ENCODE peak calls at places on chromosomes 5 and 9, in seven cellular contexts. W, P, V, C, O, N and M are unnamed samples.

GRCh38 chr5:1536298-1537165 is 12.8 kb upstream of the LPCAT1 start:
- DNase-seq in W (peak; percentile 4), V (peak; percentile 58), O (peak; percentile 71), C (peak; percentile 86), N (peak; percentile 16), P (peak; percentile 78), M (peak; percentile 82)

GRCh38 chr9:115694014-115694413 is 459.6 kb upstream of the PAPPA start:
- DNase-seq in P (no peak), W (no peak), V (no peak), O (no peak), N (no peak), C (no peak), M (no peak)

GRCh38 chr5:5374034-5374715 is 48.3 kb upstream of the ICE1 start:
- DNase-seq in C (peak; percentile 8), N (no peak), W (no peak), V (no peak), O (no peak), P (no peak), M (no peak)

GRCh38 chr5:105745111-105745510 is 1925.6 kb downstream of the EFNA5 start:
- DNase-seq in O (no peak), N (no peak), P (no peak), W (no peak), C (no peak), V (no peak), M (no peak)

GRCh38 chr5:67724412-67725135 is 491.0 kb upstream of the PIK3R1 start:
- DNase-seq in O (no peak), P (no peak), N (no peak), V (no peak), W (no peak), C (no peak), M (no peak)

GRCh38 chr9:31030741-31031202 is 1353.7 kb upstream of the ACO1 start:
- DNase-seq in W (no peak), N (no peak), C (no peak), V (no peak), O (no peak), P (no peak), M (no peak)

GRCh38 chr5:45098483-45098882 is 289.7 kb downstream of the MRPS30 start:
- DNase-seq in C (no peak), V (no peak), N (no peak), P (no peak), W (no peak), O (no peak), M (no peak)

GRCh38 chr9:135914921-135915320 is 7.6 kb upstream of the CAMSAP1 start:
- DNase-seq in W (no peak), O (no peak), C (peak; percentile 46), P (no peak), V (no peak), N (no peak), M (no peak)

GRCh38 chr9:99050924-99051323 is 54.0 kb upstream of the TGFBR1 start:
- DNase-seq in V (no peak), P (no peak), C (no peak), W (no peak), O (no peak), N (no peak), M (no peak)

GRCh38 chr5:80282054-80282453 is 26.2 kb upstream of the SERINC5 start:
- DNase-seq in P (no peak), C (no peak), V (no peak), W (no peak), O (no peak), N (no peak), M (no peak)

GRCh38 chr5:134446938-134447337 is 35.3 kb upstream of the CDKN2AIPNL start:
- DNase-seq in O (no peak), P (peak; percentile 88), V (no peak), W (no peak), N (no peak), C (no peak), M (no peak)

GRCh38 chr5:150751096-150751891 is 7.5 kb downstream of the DCTN4 start:
- DNase-seq in C (no peak), V (no peak), N (no peak), P (no peak), O (no peak), W (no peak), M (no peak)

GRCh38 chr9:115142502-115143265 is 24.7 kb upstream of the TNC start:
- DNase-seq in W (no peak), C (no peak), V (no peak), O (no peak), N (no peak), P (no peak), M (no peak)

GRCh38 chr5:122091942-122092600 is 14.0 kb upstream of the LOX start:
- DNase-seq in O (no peak), C (no peak), W (no peak), P (no peak), V (no peak), N (no peak), M (no peak)